ENCODE peak calls at places on chromosomes 16 and 17, in ten cellular contexts. H is coronary artery, L is kidney, K is fibroblast of lung, Z is tibial artery, V is DND-41, X is AG04450, U is GM12878, T is ovary, M is OCI-LY7. A is an unnamed sample.

GRCh38 chr17:22515599-22515998 is 823.3 kb downstream of the KCNJ18 start:
- DNase-seq in H (peak), L (no peak), K (no peak), Z (no peak), V (no peak), X (no peak), U (no peak), T (no peak), M (no peak), A (no peak)

GRCh38 chr16:2194852-2195315 is 1.5 kb downstream of the CASKIN1 start:
- DNase-seq in H (no peak), L (no peak), K (peak), Z (no peak), V (peak), X (no peak), U (peak), T (no peak), M (peak), A (no peak)

GRCh38 chr17:39235555-39236221 is 9.9 kb upstream of the STAC2 start:
- DNase-seq in H (no peak), L (no peak), K (peak), Z (no peak), V (peak), X (no peak), U (peak), T (no peak), M (peak), A (no peak)

GRCh38 chr17:7838291-7839075 is 4.5 kb downstream of the KDM6B start:
- DNase-seq in H (peak), L (peak), K (peak), Z (no peak), V (peak), X (no peak), U (no peak), T (peak), M (peak), A (no peak)

GRCh38 chr17:77664097-77664729 is 294.3 kb upstream of the TNRC6C start:
- DNase-seq in H (no peak), L (no peak), K (no peak), Z (no peak), V (no peak), X (no peak), U (no peak), T (no peak), M (no peak), A (no peak)

GRCh38 chr17:62562656-62563055 is 64.8 kb upstream of the MRC2 start:
- DNase-seq in H (no peak), L (no peak), K (peak), Z (no peak), V (no peak), X (peak), U (no peak), T (no peak), M (no peak), A (no peak)

GRCh38 chr17:48605409-48605864 is 651 bp upstream of the HOXB6 start:
- DNase-seq in H (no peak), L (no peak), K (no peak), Z (no peak), V (no peak), X (no peak), U (no peak), T (no peak), M (no peak), A (no peak)

GRCh38 chr16:10297341-10298006 is 88.4 kb upstream of the ATF7IP2 start:
- DNase-seq in H (no peak), L (no peak), K (no peak), Z (no peak), V (no peak), X (no peak), U (peak), T (no peak), M (peak), A (no peak)

GRCh38 chr16:50585331-50585776 is 37.2 kb downstream of the NKD1 start:
- DNase-seq in H (peak), L (peak), K (peak), Z (peak), V (no peak), X (no peak), U (no peak), T (peak), M (no peak), A (no peak)

GRCh38 chr17:47300718-47301117 is 23.0 kb upstream of the EFCAB13 start:
- DNase-seq in H (peak), L (no peak), K (no peak), Z (no peak), V (no peak), X (no peak), U (no peak), T (no peak), M (no peak), A (no peak)

GRCh38 chr17:8153550-8153956 is 1.3 kb upstream of the PER1 start:
- DNase-seq in H (peak), L (peak), K (peak), Z (peak), V (no peak), X (peak), U (no peak), T (peak), M (no peak), A (peak)

GRCh38 chr16:22018559-22018958 is 10.6 kb downstream of the MOSMO start:
- DNase-seq in H (no peak), L (no peak), K (peak), Z (no peak), V (no peak), X (no peak), U (no peak), T (no peak), M (no peak), A (no peak)

GRCh38 chr16:87392823-87393679 is 915 bp downstream of the MAP1LC3B start:
- DNase-seq in H (peak), L (peak), K (peak), Z (peak), V (peak), X (no peak), U (no peak), T (peak), M (peak), A (no peak)

GRCh38 chr17:63700528-63701441 is 860 bp upstream of the LIMD2 start:
- DNase-seq in H (peak), L (peak), K (peak), Z (peak), V (peak), X (no peak), U (no peak), T (no peak), M (peak), A (no peak)

GRCh38 chr17:8377422-8377821 is 918 bp upstream of the KRABD2 start:
- DNase-seq in H (no peak), L (no peak), K (no peak), Z (no peak), V (no peak), X (no peak), U (no peak), T (no peak), M (no peak), A (no peak)

GRCh38 chr16:77993111-77993571 is 29.2 kb upstream of the CLEC3A start:
- DNase-seq in H (no peak), L (no peak), K (peak), Z (no peak), V (no peak), X (peak), U (no peak), T (no peak), M (no peak), A (no peak)

GRCh38 chr16:62638964-62639861 is 603.0 kb upstream of the CDH8 start:
- DNase-seq in H (no peak), L (no peak), K (no peak), Z (no peak), V (no peak), X (no peak), U (peak), T (no peak), M (no peak), A (no peak)

GRCh38 chr17:57288034-57288752 is 31.9 kb downstream of the MSI2 start:
- DNase-seq in H (no peak), L (no peak), K (peak), Z (no peak), V (no peak), X (no peak), U (no peak), T (no peak), M (no peak), A (no peak)

GRCh38 chr17:28741358-28742349 is 2.2 kb upstream of the TRAF4 start:
- DNase-seq in H (no peak), L (peak), K (no peak), Z (no peak), V (no peak), X (no peak), U (no peak), T (no peak), M (peak), A (no peak)

GRCh38 chr17:21201302-21201602 is 12.7 kb downstream of the TMEM11 start:
- DNase-seq in H (no peak), L (no peak), K (no peak), Z (no peak), V (no peak), X (no peak), U (no peak), T (no peak), M (no peak), A (no peak)

GRCh38 chr17:43434902-43435319 is 36.1 kb downstream of the ARL4D start:
- DNase-seq in H (no peak), L (no peak), K (no peak), Z (no peak), V (no peak), X (no peak), U (no peak), T (no peak), M (no peak), A (peak)

GRCh38 chr17:4780325-4781010 is 5.7 kb downstream of the VMO1 start:
- DNase-seq in H (no peak), L (peak), K (no peak), Z (no peak), V (no peak), X (no peak), U (no peak), T (no peak), M (no peak), A (no peak)

GRCh38 chr16:57889960-57890751 is 80.8 kb downstream of the CNGB1 start:
- DNase-seq in H (no peak), L (no peak), K (peak), Z (peak), V (no peak), X (no peak), U (no peak), T (no peak), M (no peak), A (no peak)

GRCh38 chr17:72512649-72513556 is 392.1 kb downstream of the SOX9 start:
- DNase-seq in H (no peak), L (no peak), K (no peak), Z (no peak), V (no peak), X (no peak), U (no peak), T (no peak), M (peak), A (no peak)

GRCh38 chr17:33647976-33648375 is 354.9 kb upstream of the ASIC2 start:
- DNase-seq in H (no peak), L (no peak), K (no peak), Z (no peak), V (no peak), X (no peak), U (no peak), T (no peak), M (peak), A (no peak)

GRCh38 chr17:44970136-44970737 is 2.1 kb upstream of the C1QL1 start:
- DNase-seq in H (no peak), L (no peak), K (no peak), Z (no peak), V (peak), X (no peak), U (no peak), T (no peak), M (no peak), A (no peak)

GRCh38 chr17:51263001-51263400 is 2.7 kb downstream of the UTP18 start:
- DNase-seq in H (no peak), L (no peak), K (no peak), Z (no peak), V (no peak), X (no peak), U (no peak), T (no peak), M (no peak), A (peak)
- H3K4me3 ChIP-seq in H (no peak), L (no peak), K (no peak), Z (no peak), V (no peak), X (no peak), U (peak), T (no peak), M (peak), A (no peak)

GRCh38 chr17:79871131-79871530 is 31.9 kb upstream of the CBX4 start:
- DNase-seq in H (no peak), L (peak), K (no peak), Z (no peak), V (no peak), X (no peak), U (no peak), T (no peak), M (no peak), A (no peak)

GRCh38 chr17:79873583-79873982 is 34.3 kb upstream of the CBX4 start:
- DNase-seq in H (no peak), L (peak), K (no peak), Z (no peak), V (no peak), X (no peak), U (no peak), T (no peak), M (no peak), A (no peak)

GRCh38 chr17:79872762-79873161 is 33.5 kb upstream of the CBX4 start:
- DNase-seq in H (no peak), L (peak), K (no peak), Z (no peak), V (no peak), X (no peak), U (no peak), T (no peak), M (no peak), A (no peak)

GRCh38 chr17:79875511-79875910 is 36.3 kb upstream of the CBX4 start:
- DNase-seq in H (no peak), L (no peak), K (no peak), Z (no peak), V (no peak), X (no peak), U (no peak), T (no peak), M (no peak), A (no peak)

GRCh38 chr17:79874329-79874981 is 35.2 kb upstream of the CBX4 start:
- DNase-seq in H (no peak), L (no peak), K (peak), Z (no peak), V (peak), X (no peak), U (no peak), T (no peak), M (peak), A (no peak)
- TF ChIP-seq CTCF in H (no peak), L (peak), K (peak), Z (peak), V (peak), X (peak), U (peak), T (no peak), M (peak), A (peak)

GRCh38 chr16:67279296-67280089 is at the start of gene PLEKHG4:
- DNase-seq in H (no peak), L (peak), K (peak), Z (peak), V (no peak), X (no peak), U (peak), T (peak), M (peak), A (no peak)

GRCh38 chr16:67277999-67278772 is 1.1 kb upstream of the PLEKHG4 start:
- DNase-seq in H (no peak), L (peak), K (peak), Z (peak), V (no peak), X (no peak), U (no peak), T (no peak), M (no peak), A (no peak)

GRCh38 chr16:67280090-67281015 is 1.0 kb downstream of the PLEKHG4 start:
- DNase-seq in H (no peak), L (peak), K (no peak), Z (no peak), V (no peak), X (no peak), U (no peak), T (no peak), M (no peak), A (no peak)

GRCh38 chr16:67277294-67277998 is 1.9 kb upstream of the PLEKHG4 start:
- DNase-seq in H (no peak), L (peak), K (peak), Z (peak), V (no peak), X (peak), U (no peak), T (no peak), M (no peak), A (peak)

GRCh38 chr16:67278773-67279295 is 498 bp upstream of the PLEKHG4 start:
- DNase-seq in H (no peak), L (peak), K (no peak), Z (no peak), V (no peak), X (no peak), U (no peak), T (no peak), M (no peak), A (no peak)
- H3K4me3 ChIP-seq in H (peak), L (peak), K (peak), Z (peak), V (no peak), X (peak), U (peak), T (peak), M (peak), A (peak)

GRCh38 chr17:50657627-50658026 is 22.9 kb downstream of the ABCC3 start:
- DNase-seq in H (no peak), L (peak), K (no peak), Z (no peak), V (no peak), X (no peak), U (no peak), T (no peak), M (no peak), A (no peak)

GRCh38 chr17:50660042-50660886 is 25.6 kb downstream of the ABCC3 start:
- DNase-seq in H (no peak), L (peak), K (peak), Z (peak), V (no peak), X (no peak), U (no peak), T (no peak), M (no peak), A (no peak)

GRCh38 chr17:50660887-50661345 is 26.2 kb downstream of the ABCC3 start:
- DNase-seq in H (no peak), L (peak), K (no peak), Z (no peak), V (no peak), X (no peak), U (no peak), T (no peak), M (no peak), A (no peak)

GRCh38 chr17:50658602-50659001 is 23.9 kb downstream of the ABCC3 start:
- DNase-seq in H (no peak), L (peak), K (no peak), Z (no peak), V (no peak), X (no peak), U (no peak), T (no peak), M (no peak), A (no peak)

GRCh38 chr17:50659220-50659619 is 24.5 kb downstream of the ABCC3 start:
- DNase-seq in H (no peak), L (peak), K (no peak), Z (no peak), V (no peak), X (no peak), U (no peak), T (no peak), M (no peak), A (no peak)
- TF ChIP-seq CTCF in H (no peak), L (no peak), K (no peak), Z (no peak), V (no peak), X (no peak), U (no peak), T (no peak), M (no peak), A (no peak)

GRCh38 chr16:70345840-70346239 is 863 bp upstream of the DDX19A start:
- DNase-seq in H (no peak), L (peak), K (no peak), Z (no peak), V (no peak), X (no peak), U (no peak), T (no peak), M (no peak), A (no peak)
- H3K4me3 ChIP-seq in H (peak), L (peak), K (peak), Z (peak), V (peak), X (peak), U (peak), T (peak), M (peak), A (peak)

GRCh38 chr17:42404326-42405055 is 16.2 kb upstream of the STAT3 start:
- DNase-seq in H (no peak), L (no peak), K (no peak), Z (no peak), V (no peak), X (no peak), U (no peak), T (no peak), M (no peak), A (no peak)
- TF ChIP-seq CTCF in H (no peak), L (no peak), K (no peak), Z (no peak), V (no peak), X (no peak), U (no peak), T (no peak), M (no peak), A (no peak)

GRCh38 chr17:27339198-27339835 is 45.4 kb downstream of the WSB1 start:
- DNase-seq in H (no peak), L (no peak), K (no peak), Z (no peak), V (no peak), X (no peak), U (peak), T (no peak), M (no peak), A (no peak)
- H3K4me3 ChIP-seq in H (no peak), L (no peak), K (no peak), Z (no peak), V (no peak), X (no peak), U (peak), T (no peak), M (no peak), A (no peak)

GRCh38 chr16:59410451-59410850 is 676.3 kb upstream of the GOT2 start:
- DNase-seq in H (no peak), L (no peak), K (no peak), Z (no peak), V (no peak), X (no peak), U (no peak), T (no peak), M (no peak), A (no peak)

DNA sequence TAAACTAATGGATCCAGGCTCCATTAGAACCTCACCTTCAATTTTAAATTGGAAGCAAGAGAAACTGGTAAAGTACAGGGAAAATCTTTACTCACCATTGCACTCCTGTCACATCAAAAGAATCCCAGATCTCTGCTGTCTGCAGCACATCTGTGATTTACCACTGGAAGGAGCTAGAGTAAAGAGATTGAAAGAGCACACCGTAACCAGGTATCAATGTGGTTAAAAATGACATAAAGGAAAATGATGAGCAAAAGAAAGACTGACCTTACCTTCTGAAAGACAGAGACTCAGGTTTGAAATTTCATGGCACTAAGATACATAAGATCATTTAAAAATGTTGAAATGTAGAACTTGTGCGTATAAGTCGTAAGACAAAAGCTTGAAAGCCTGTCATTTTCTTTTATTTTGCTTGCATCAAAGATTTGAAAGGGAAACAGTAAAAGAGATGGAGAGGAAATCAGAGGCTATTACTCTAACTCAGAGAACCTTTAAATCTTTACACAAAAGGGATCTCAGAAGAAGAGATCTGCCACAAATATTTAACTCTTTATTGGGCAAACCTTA is 678.2 kb upstream of the GOT2 start:
- DNase-seq in H (no peak), L (no peak), K (peak), Z (no peak), V (no peak), X (no peak), U (no peak), T (no peak), M (no peak), A (no peak)
- TF ChIP-seq CTCF in H (no peak), L (peak), K (peak), Z (no peak), V (peak), X (peak), U (no peak), T (no peak), M (peak), A (no peak)

DNA sequence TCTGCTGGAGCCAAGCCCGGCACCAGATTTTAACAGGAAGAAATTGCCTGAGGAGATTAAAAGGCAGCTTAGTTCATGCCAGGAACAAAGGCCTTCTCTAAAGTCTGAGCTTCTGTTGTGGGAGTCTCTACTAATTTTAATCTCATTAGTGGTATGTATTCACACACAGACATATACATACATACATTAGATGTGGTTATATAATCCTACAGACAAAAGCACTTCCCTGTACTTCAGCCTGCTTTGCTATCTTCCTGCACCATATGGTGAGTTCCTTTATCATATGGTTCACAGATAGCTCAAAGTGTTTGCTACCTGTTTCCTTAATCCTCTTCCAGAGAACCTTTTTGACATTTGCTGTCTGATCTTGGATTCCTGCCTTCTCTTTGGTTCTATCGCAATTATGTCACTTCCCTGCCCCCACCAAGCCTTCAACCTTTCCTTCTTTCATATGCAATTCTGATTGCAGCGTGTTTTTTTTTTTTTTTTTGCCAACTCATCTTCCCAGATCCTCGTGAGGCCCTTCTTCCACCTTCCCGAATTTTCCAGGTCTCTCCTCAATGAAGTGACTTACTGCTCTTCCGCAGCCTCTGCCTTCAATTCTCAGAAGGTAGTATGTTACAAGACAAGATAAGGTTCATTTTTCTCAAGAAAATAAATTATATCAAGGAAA is 120.4 kb upstream of the CACNG3 start:
- DNase-seq in H (no peak), L (no peak), K (no peak), Z (no peak), V (no peak), X (no peak), U (no peak), T (no peak), M (no peak), A (no peak)
- H3K4me3 ChIP-seq in H (no peak), L (no peak), K (no peak), Z (no peak), V (no peak), X (no peak), U (no peak), T (no peak), M (no peak), A (no peak)

GRCh38 chr16:81265658-81266451 is 27.4 kb downstream of the BCO1 start:
- DNase-seq in H (no peak), L (peak), K (peak), Z (peak), V (no peak), X (no peak), U (no peak), T (peak), M (no peak), A (no peak)
- TF ChIP-seq CTCF in H (no peak), L (no peak), K (no peak), Z (no peak), V (no peak), X (no peak), U (no peak), T (no peak), M (no peak), A (no peak)